ENCODE peak calls at places on chromosomes 6 and 20, in eight cellular contexts. C is GM23248, D is cardiac fibroblast, L is nucleus accumbens, B is AG04450, X is NCI-H460, R is uterus, Y is astrocyte of the cerebellum. S is an unnamed sample.

GRCh38 chr6:4776967-4777925 is 1.0 kb downstream of the CDYL start:
- DNase-seq in X (no peak), B (no peak), D (peak; percentile 52), Y (peak; percentile 31), C (peak; percentile 77), L (no peak), R (peak; percentile 24), S (no peak)

GRCh38 chr6:121794630-121795029 is 359.2 kb downstream of the GJA1 start:
- DNase-seq in D (peak; percentile 95), L (no peak), X (peak; percentile 16), B (peak; percentile 74), R (no peak), C (peak; percentile 97), Y (peak; percentile 84), S (no peak)

GRCh38 chr6:132130530-132131298 is 179.5 kb upstream of the CCN2 start:
- DNase-seq in C (peak; percentile 77), R (peak; percentile 53), L (no peak), Y (peak; percentile 56), B (no peak), D (peak; percentile 75), X (no peak), S (no peak)

GRCh38 chr6:12196326-12196936 is 93.7 kb upstream of the EDN1 start:
- DNase-seq in D (peak; percentile 49), Y (peak; percentile 84), C (peak; percentile 29), R (no peak), B (peak; percentile 32), L (no peak), X (no peak), S (no peak)

GRCh38 chr6:149114167-149114566 is 203.3 kb upstream of the TAB2 start:
- DNase-seq in R (no peak), L (peak; percentile 50), B (no peak), Y (no peak), C (no peak), X (no peak), D (no peak), S (no peak)

GRCh38 chr20:16580127-16580526 is 6.9 kb upstream of the KIF16B start:
- DNase-seq in R (no peak), B (no peak), Y (no peak), C (peak; percentile 90), L (no peak), X (no peak), D (peak; percentile 79), S (no peak)

GRCh38 chr6:155301867-155302266 is 12.4 kb downstream of the TFB1M start:
- DNase-seq in D (peak; percentile 26), L (no peak), C (peak; percentile 8), X (no peak), B (no peak), Y (peak; percentile 79), R (no peak), S (no peak)

GRCh38 chr6:84227044-84227433 is 404 bp downstream of the CEP162 start:
- DNase-seq in B (no peak), C (peak; percentile 30), D (peak; percentile 5), X (no peak), R (no peak), L (no peak), Y (no peak), S (no peak)

GRCh38 chr6:53792016-53792415 is 2.8 kb upstream of the LRRC1 start:
- DNase-seq in L (no peak), D (peak; percentile 23), B (no peak), R (no peak), X (no peak), Y (no peak), C (peak; percentile 8), S (no peak)

GRCh38 chr20:63177134-63177784 is 38.7 kb downstream of the YTHDF1 start:
- DNase-seq in C (peak; percentile 42), Y (no peak), R (no peak), X (no peak), B (no peak), D (no peak), L (peak; percentile 75), S (no peak)

GRCh38 chr20:4812641-4813075 is 90.9 kb downstream of the PRND start:
- DNase-seq in C (no peak), L (no peak), Y (no peak), X (no peak), D (no peak), R (no peak), B (no peak), S (no peak)

GRCh38 chr20:48051810-48052491 is 266.7 kb upstream of the SULF2 start:
- DNase-seq in D (peak; percentile 51), L (no peak), C (peak; percentile 67), B (no peak), X (no peak), R (peak; percentile 61), Y (peak; percentile 72), S (peak; percentile 86)

GRCh38 chr20:32675223-32675975 is 1.7 kb upstream of the C20orf203 start:
- DNase-seq in D (no peak), X (no peak), Y (no peak), C (no peak), B (no peak), L (no peak), R (no peak), S (no peak)

GRCh38 chr6:143283887-143284640 is 166.4 kb downstream of the ADAT2 start:
- DNase-seq in X (no peak), B (no peak), C (peak; percentile 66), R (no peak), D (peak; percentile 45), L (no peak), Y (peak; percentile 72), S (no peak)

GRCh38 chr6:38432479-38432878 is 207.2 kb downstream of the BTBD9 start:
- DNase-seq in L (no peak), D (peak; percentile 61), C (peak; percentile 64), B (no peak), Y (no peak), X (no peak), R (no peak), S (no peak)

GRCh38 chr6:51857134-51857533 is 230.3 kb downstream of the PKHD1 start:
- DNase-seq in B (no peak), D (no peak), R (no peak), L (no peak), X (no peak), Y (no peak), C (no peak), S (no peak)

GRCh38 chr20:19850190-19850533 is 92.1 kb downstream of the RIN2 start:
- DNase-seq in R (peak; percentile 81), D (no peak), Y (no peak), C (no peak), L (peak; percentile 24), B (no peak), X (no peak), S (no peak)

S was measured in HAP-1.